ENCODE peak calls at places on chromosome 10, in nine cellular contexts. W, I, Z, C, Q, N, B, K and T are unnamed samples.
A peak's percentile ranks its signal among the peaks of the same experiment; 100 is the strongest.

GRCh38 chr10:19048901-19049300 is 300 bp downstream of the MALRD1 start:
- DNase-seq in W (no peak), I (no peak), Z (no peak), C (no peak), Q (no peak), N (no peak), B (no peak), K (no peak), T (no peak)

GRCh38 chr10:21995557-21995956 is 8.0 kb downstream of the DNAJC1 start:
- DNase-seq in W (no peak), I (no peak), Z (no peak), C (no peak), Q (no peak), N (no peak), B (no peak), K (peak; percentile 48), T (no peak)

GRCh38 chr10:122126763-122127659 is 138.0 kb downstream of the TACC2 start:
- DNase-seq in W (peak; percentile 89), I (no peak), Z (peak; percentile 52), C (peak; percentile 94), Q (no peak), N (no peak), B (peak; percentile 71), K (peak; percentile 92), T (no peak)

GRCh38 chr10:119190353-119190752 is 11.7 kb upstream of the PRDX3 start:
- DNase-seq in W (peak; percentile 87), I (no peak), Z (no peak), C (peak; percentile 91), Q (no peak), N (no peak), B (no peak), K (peak; percentile 96), T (no peak)

GRCh38 chr10:110751845-110752244 is 107.7 kb downstream of the RBM20 start:
- DNase-seq in W (no peak), I (no peak), Z (no peak), C (no peak), Q (no peak), N (no peak), B (no peak), K (no peak), T (no peak)

GRCh38 chr10:129764011-129764900 is 199.8 kb downstream of the EBF3 start:
- DNase-seq in W (no peak), I (no peak), Z (peak; percentile 8), C (no peak), Q (no peak), N (no peak), B (no peak), K (no peak), T (no peak)

GRCh38 chr10:62071846-62072281 is 170.4 kb downstream of the ARID5B start:
- DNase-seq in W (no peak), I (no peak), Z (no peak), C (peak; percentile 72), Q (no peak), N (no peak), B (no peak), K (no peak), T (no peak)

GRCh38 chr10:5623081-5623748 is 43.2 kb downstream of the ASB13 start:
- DNase-seq in W (peak; percentile 89), I (peak; percentile 85), Z (peak; percentile 91), C (peak; percentile 79), Q (peak; percentile 94), N (peak; percentile 27), B (peak; percentile 90), K (peak; percentile 84), T (peak; percentile 60)

GRCh38 chr10:73186266-73186665 is 18.3 kb downstream of the FAM149B1 start:
- DNase-seq in W (no peak), I (no peak), Z (no peak), C (no peak), Q (no peak), N (no peak), B (no peak), K (no peak), T (no peak)

GRCh38 chr10:47357911-47358310 is 9.7 kb downstream of the RBP3 start:
- DNase-seq in W (no peak), I (no peak), Z (peak; percentile 3), C (no peak), Q (no peak), N (no peak), B (no peak), K (no peak), T (no peak)

GRCh38 chr10:22321156-22321711 is 335 bp downstream of the BMI1 start:
- DNase-seq in W (peak; percentile 80), I (no peak), Z (peak; percentile 61), C (peak; percentile 81), Q (peak; percentile 80), N (peak; percentile 77), B (peak; percentile 68), K (peak; percentile 83), T (peak; percentile 77)

GRCh38 chr10:124748206-124748605 is 4.0 kb upstream of the FAM53B start:
- DNase-seq in W (no peak), I (no peak), Z (peak; percentile 33), C (no peak), Q (no peak), N (no peak), B (no peak), K (no peak), T (no peak)

GRCh38 chr10:50431118-50431517 is 179.8 kb upstream of the ASAH2 start:
- DNase-seq in W (no peak), I (no peak), Z (no peak), C (peak; percentile 54), Q (no peak), N (no peak), B (no peak), K (peak; percentile 79), T (no peak)

GRCh38 chr10:132987671-132988571 is 45.6 kb upstream of the CFAP46 start:
- DNase-seq in W (peak; percentile 94), I (no peak), Z (no peak), C (peak; percentile 69), Q (no peak), N (no peak), B (no peak), K (peak; percentile 38), T (no peak)

GRCh38 chr10:113221756-113222168 is 271.7 kb downstream of the TCF7L2 start:
- DNase-seq in W (no peak), I (no peak), Z (no peak), C (peak; percentile 15), Q (no peak), N (no peak), B (no peak), K (peak; percentile 20), T (no peak)

GRCh38 chr10:63436225-63436624 is 29.6 kb downstream of the JMJD1C start:
- DNase-seq in W (no peak), I (no peak), Z (no peak), C (no peak), Q (no peak), N (no peak), B (no peak), K (no peak), T (no peak)

GRCh38 chr10:35386594-35387174 is 50.4 kb downstream of the CCNY start:
- DNase-seq in W (no peak), I (no peak), Z (no peak), C (peak; percentile 44), Q (peak; percentile 62), N (no peak), B (no peak), K (peak; percentile 70), T (no peak)

GRCh38 chr10:118669020-118669766 is 73.7 kb upstream of the PRLHR start:
- DNase-seq in W (peak; percentile 58), I (no peak), Z (no peak), C (peak; percentile 83), Q (no peak), N (no peak), B (no peak), K (peak; percentile 47), T (no peak)

GRCh38 chr10:6135039-6135438 is 46.2 kb downstream of the RBM17 start:
- DNase-seq in W (no peak), I (no peak), Z (no peak), C (no peak), Q (no peak), N (no peak), B (no peak), K (no peak), T (no peak)

GRCh38 chr10:124648131-124648475 is 96.1 kb downstream of the FAM53B start:
- DNase-seq in W (no peak), I (no peak), Z (no peak), C (no peak), Q (no peak), N (no peak), B (no peak), K (no peak), T (no peak)

GRCh38 chr10:21524526-21525366 is 736 bp downstream of the SKIDA1 start:
- DNase-seq in W (no peak), I (no peak), Z (no peak), C (peak; percentile 81), Q (no peak), N (no peak), B (no peak), K (peak; percentile 79), T (peak; percentile 50)

GRCh38 chr10:93397020-93397419 is 85.1 kb downstream of the MYOF start:
- DNase-seq in W (no peak), I (no peak), Z (no peak), C (no peak), Q (no peak), N (no peak), B (no peak), K (peak; percentile 42), T (no peak)

GRCh38 chr10:82887488-82887887 is 1012.5 kb downstream of the NRG3 start:
- DNase-seq in W (no peak), I (no peak), Z (no peak), C (no peak), Q (no peak), N (no peak), B (no peak), K (no peak), T (no peak)

GRCh38 chr10:32253300-32253699 is 93.7 kb downstream of the EPC1 start:
- DNase-seq in W (no peak), I (no peak), Z (peak; percentile 36), C (no peak), Q (no peak), N (no peak), B (no peak), K (no peak), T (no peak)

GRCh38 chr10:58672855-58673254 is 160.2 kb downstream of the BICC1 start:
- DNase-seq in W (no peak), I (no peak), Z (no peak), C (no peak), Q (no peak), N (no peak), B (no peak), K (peak; percentile 75), T (no peak)